ENCODE peak calls at places on chromosomes 1 and 21, in seven cellular contexts. F, R, G, Q, H, C and U are unnamed samples.

GRCh38 chr1:1996207-1996651 is 7.4 kb downstream of the CFAP74 start:
- DNase-seq in F (no peak), R (no peak), G (no peak), Q (no peak), H (no peak), C (no peak), U (no peak)

GRCh38 chr21:42685954-42686500 is 32.6 kb downstream of the PDE9A start:
- DNase-seq in F (no peak), R (no peak), G (no peak), Q (no peak), H (no peak), C (no peak), U (no peak)

GRCh38 chr1:204410764-204411450 is 710 bp downstream of the PPP1R15B start:
- DNase-seq in F (peak; percentile 53), R (no peak), G (peak; percentile 55), Q (no peak), H (peak; percentile 69), C (no peak), U (peak; percentile 51)

GRCh38 chr1:1307261-1307907 is 346 bp downstream of the ACAP3 start:
- DNase-seq in F (no peak), R (no peak), G (no peak), Q (no peak), H (peak; percentile 75), C (no peak), U (no peak)

GRCh38 chr21:18249542-18250152 is 5.0 kb downstream of the CHODL start:
- DNase-seq in F (no peak), R (no peak), G (no peak), Q (no peak), H (no peak), C (no peak), U (no peak)

GRCh38 chr1:29282924-29283803 is 46.8 kb downstream of the PTPRU start:
- DNase-seq in F (peak; percentile 93), R (no peak), G (peak; percentile 73), Q (peak; percentile 17), H (peak; percentile 99), C (peak; percentile 74), U (peak; percentile 97)

GRCh38 chr1:226349081-226349480 is 40.1 kb upstream of the LIN9 start:
- DNase-seq in F (no peak), R (no peak), G (no peak), Q (no peak), H (no peak), C (no peak), U (no peak)

GRCh38 chr1:169630006-169630405 is at the start of gene SELP:
- DNase-seq in F (no peak), R (no peak), G (no peak), Q (no peak), H (no peak), C (no peak), U (no peak)

GRCh38 chr1:233440952-233441401 is 113.5 kb downstream of the MAP3K21 start:
- DNase-seq in F (peak; percentile 54), R (peak; percentile 54), G (peak; percentile 49), Q (peak; percentile 31), H (peak; percentile 37), C (peak; percentile 71), U (peak; percentile 42)
- TF ChIP-seq JUND in F (no peak), R (no peak), G (no peak), Q (no peak), H (no peak), C (no peak), U (no peak)

DNA sequence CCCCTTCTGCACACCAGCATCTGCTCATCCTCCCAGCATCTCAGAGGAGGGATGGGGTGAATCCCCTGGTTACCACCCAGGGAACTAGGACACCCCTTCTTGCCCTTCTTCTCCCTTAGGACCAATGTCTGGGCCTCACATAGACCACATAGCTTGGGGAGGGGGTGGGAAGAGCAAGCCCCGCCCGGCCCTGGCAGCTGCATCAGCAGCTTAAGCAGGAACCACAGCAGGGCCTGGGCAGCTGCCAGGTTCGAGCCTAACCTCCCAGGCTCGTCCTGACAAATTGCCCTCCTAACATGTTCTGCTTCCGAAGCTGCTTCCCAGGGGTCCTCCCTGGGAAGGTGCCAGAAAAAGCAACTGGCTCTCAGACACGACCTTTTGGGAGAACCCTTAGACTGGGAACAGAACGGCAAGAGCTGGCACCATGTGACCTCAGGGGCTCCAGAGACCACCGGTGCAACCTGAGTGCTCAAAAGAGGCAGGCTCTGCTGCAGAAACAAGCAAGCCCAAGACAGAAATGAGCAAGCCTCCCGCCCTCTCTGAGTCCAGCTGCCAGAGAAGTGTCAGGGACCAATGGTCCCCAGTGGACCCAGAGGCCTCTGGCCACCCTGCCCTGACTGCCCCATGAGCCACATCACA is 18.4 kb upstream of the CLSTN1 start:
- DNase-seq in F (no peak), R (no peak), G (peak; percentile 21), Q (no peak), H (no peak), C (no peak), U (no peak)
- TF ChIP-seq JUND in F (no peak), R (no peak), G (no peak), Q (no peak), H (no peak), C (no peak), U (no peak)

GRCh38 chr1:91176250-91176649 is 154.4 kb upstream of the ZNF644 start:
- DNase-seq in F (no peak), R (no peak), G (no peak), Q (no peak), H (no peak), C (no peak), U (no peak)
- TF ChIP-seq JUND in F (no peak), R (no peak), G (no peak), Q (no peak), H (no peak), C (no peak), U (no peak)

GRCh38 chr1:77847621-77848080 is 40.8 kb upstream of the NEXN start:
- DNase-seq in F (no peak), R (peak; percentile 2), G (no peak), Q (no peak), H (no peak), C (no peak), U (no peak)
- TF ChIP-seq JUND in F (no peak), R (no peak), G (no peak), Q (no peak), H (no peak), C (no peak), U (no peak)

GRCh38 chr1:197994907-197995407 is 77.8 kb downstream of the LHX9 start:
- DNase-seq in F (no peak), R (no peak), G (no peak), Q (peak; percentile 76), H (no peak), C (no peak), U (peak; percentile 35)
- TF ChIP-seq JUND in F (no peak), R (no peak), G (no peak), Q (no peak), H (no peak), C (no peak), U (no peak)

DNA sequence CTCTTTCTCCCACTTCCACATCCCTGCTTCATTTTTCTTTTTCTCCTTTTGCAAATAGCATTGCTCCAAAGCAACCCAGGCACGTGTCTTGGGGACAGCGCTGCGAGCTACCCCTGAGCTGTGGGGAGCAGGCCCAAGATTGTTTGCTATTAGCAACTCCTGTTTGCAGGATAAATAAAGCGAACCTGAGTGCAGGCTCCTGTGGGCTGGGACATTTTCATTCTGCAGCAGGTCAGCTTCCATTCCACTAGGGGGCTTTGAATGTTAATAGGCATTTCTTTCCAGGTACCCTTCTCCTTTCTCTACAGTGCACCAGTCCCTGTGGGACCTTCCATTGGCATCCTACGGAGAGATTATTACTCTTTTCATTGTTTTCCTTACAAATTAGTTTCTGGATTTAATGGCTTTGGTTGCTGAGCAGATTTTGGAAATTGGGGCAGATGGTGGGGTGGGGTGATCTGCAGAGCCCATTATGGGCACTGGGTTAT is 54.0 kb downstream of the OLFML3 start:
- DNase-seq in F (peak; percentile 63), R (no peak), G (peak; percentile 41), Q (peak; percentile 24), H (peak; percentile 32), C (peak; percentile 15), U (peak; percentile 37)
- TF ChIP-seq JUND in F (no peak), R (no peak), G (no peak), Q (no peak), H (no peak), C (no peak), U (no peak)

GRCh38 chr1:243421784-243422183 is 165.9 kb downstream of the SDCCAG8 start:
- DNase-seq in F (no peak), R (no peak), G (peak; percentile 57), Q (no peak), H (no peak), C (no peak), U (no peak)
- TF ChIP-seq JUND in F (no peak), R (no peak), G (peak; percentile 75), Q (no peak), H (peak; percentile 72), C (no peak), U (no peak)